ENCODE peak calls at places on chromosomes 3 and 15, in eight cellular contexts. R is nephron progenitor cell; F is neuronal stem cell; S is COR-L47; A is dermis blood vessel endothelial cell; U is AG20443; O is heart left ventricle; W is stimulated activated CD4-positive, alpha-beta T cell treated with anti-CD3 and anti-CD28 coated beads, Interleukin-4, amount 100 ng/mL, for 24 hours. J is an unnamed sample.

GRCh38 chr3:139265131-139266016 is 78.4 kb upstream of the MRPS22 start:
- DNase-seq in R (no peak), F (no peak), S (no peak), A (no peak), U (no peak), O (no peak), W (no peak), J (no peak)

GRCh38 chr15:94671845-94672524 is 440.6 kb downstream of the MCTP2 start:
- DNase-seq in R (peak), F (peak), S (peak), A (peak), U (peak), O (peak), W (no peak), J (no peak)

GRCh38 chr15:50879016-50879415 is 29.5 kb upstream of the AP4E1 start:
- DNase-seq in R (no peak), F (no peak), S (no peak), A (no peak), U (no peak), O (no peak), W (no peak), J (no peak)

GRCh38 chr3:123285066-123285465 is 83.3 kb downstream of the SEC22A start:
- DNase-seq in R (no peak), F (no peak), S (no peak), A (no peak), U (no peak), O (no peak), W (no peak), J (no peak)

GRCh38 chr3:150391200-150391599 is 16.9 kb upstream of the TSC22D2 start:
- DNase-seq in R (no peak), F (no peak), S (no peak), A (peak), U (peak), O (no peak), W (no peak), J (no peak)

GRCh38 chr15:74789171-74789627 is 7.3 kb downstream of the CSK start:
- DNase-seq in R (no peak), F (no peak), S (no peak), A (no peak), U (no peak), O (no peak), W (no peak), J (no peak)

GRCh38 chr3:193812791-193813505 is 219.9 kb downstream of the OPA1 start:
- DNase-seq in R (no peak), F (no peak), S (no peak), A (no peak), U (no peak), O (no peak), W (no peak), J (no peak)

GRCh38 chr15:66089049-66089448 is 164.5 kb downstream of the MEGF11 start:
- DNase-seq in R (no peak), F (no peak), S (no peak), A (no peak), U (no peak), O (peak), W (no peak), J (no peak)

GRCh38 chr3:190491533-190492054 is 22.3 kb upstream of the IL1RAP start:
- DNase-seq in R (no peak), F (no peak), S (no peak), A (no peak), U (no peak), O (peak), W (peak), J (no peak)

GRCh38 chr15:66785637-66786036 is 83.6 kb downstream of the SMAD6 start:
- DNase-seq in R (no peak), F (no peak), S (no peak), A (no peak), U (peak), O (no peak), W (no peak), J (no peak)

GRCh38 chr3:191528589-191528988 is 67.6 kb downstream of the PYDC2 start:
- DNase-seq in R (no peak), F (no peak), S (no peak), A (no peak), U (no peak), O (no peak), W (no peak), J (no peak)

GRCh38 chr3:108093616-108094015 is 2.8 kb upstream of the CD47 start:
- DNase-seq in R (no peak), F (no peak), S (no peak), A (no peak), U (no peak), O (no peak), W (peak), J (no peak)

GRCh38 chr15:84950570-84951111 is 31.0 kb upstream of the PDE8A start:
- DNase-seq in R (no peak), F (no peak), S (no peak), A (no peak), U (no peak), O (no peak), W (no peak), J (no peak)

GRCh38 chr3:114155370-114155821 is 23.5 kb downstream of the DRD3 start:
- DNase-seq in R (peak), F (no peak), S (peak), A (peak), U (peak), O (no peak), W (peak), J (no peak)

GRCh38 chr3:28912120-28912885 is 368.6 kb upstream of the RBMS3 start:
- DNase-seq in R (no peak), F (no peak), S (no peak), A (no peak), U (no peak), O (no peak), W (no peak), J (no peak)

GRCh38 chr3:52268036-52268435 is 10.4 kb downstream of the WDR82 start:
- DNase-seq in R (no peak), F (no peak), S (no peak), A (peak), U (no peak), O (no peak), W (peak), J (no peak)

GRCh38 chr15:69852482-69853275 is 245.0 kb downstream of the TLE3 start:
- DNase-seq in R (no peak), F (no peak), S (no peak), A (no peak), U (peak), O (no peak), W (no peak), J (no peak)

J was measured in retinal pigment epithelial cell.